ENCODE peak calls at places on chromosomes 6 and 20, in six cellular contexts. D is testis, A is IMR-90, U is uterus, W is tibial nerve, K is ovary. R is an unnamed sample.

GRCh38 chr6:48087448-48087847 is 23.5 kb downstream of the PTCHD4 start:
- DNase-seq in D (no peak), A (peak), U (no peak), W (no peak), K (no peak), R (peak)

GRCh38 chr20:32493356-32493755 is 91.8 kb downstream of the NOL4L start:
- DNase-seq in D (no peak), A (no peak), U (no peak), W (no peak), K (no peak), R (no peak)

GRCh38 chr6:145629478-145629877 is 105.8 kb downstream of the EPM2A start:
- DNase-seq in D (no peak), A (no peak), U (no peak), W (no peak), K (no peak), R (no peak)

GRCh38 chr6:15922510-15923307 is 206.2 kb upstream of the MYLIP start:
- DNase-seq in D (no peak), A (no peak), U (peak), W (no peak), K (no peak), R (no peak)

GRCh38 chr20:18984238-18985200 is 170.9 kb downstream of the SCP2D1 start:
- DNase-seq in D (peak), A (no peak), U (peak), W (no peak), K (peak), R (no peak)

GRCh38 chr20:1871807-1872455 is 23.3 kb upstream of the SIRPA start:
- DNase-seq in D (no peak), A (no peak), U (no peak), W (no peak), K (no peak), R (no peak)

GRCh38 chr6:148972481-148972880 is 225.7 kb downstream of the UST start:
- DNase-seq in D (peak), A (no peak), U (no peak), W (no peak), K (peak), R (no peak)

GRCh38 chr6:26552205-26552604 is 14.0 kb downstream of the HMGN4 start:
- DNase-seq in D (no peak), A (no peak), U (no peak), W (no peak), K (no peak), R (no peak)

GRCh38 chr6:134316733-134317431 is 1.0 kb downstream of the SGK1 start:
- DNase-seq in D (peak), A (no peak), U (no peak), W (no peak), K (no peak), R (peak)

GRCh38 chr6:15268130-15268908 is 22.4 kb downstream of the JARID2 start:
- DNase-seq in D (no peak), A (no peak), U (no peak), W (no peak), K (no peak), R (peak)

GRCh38 chr6:170405311-170405975 is 98.9 kb downstream of the FAM120B start:
- DNase-seq in D (no peak), A (peak), U (no peak), W (no peak), K (no peak), R (no peak)

DNA sequence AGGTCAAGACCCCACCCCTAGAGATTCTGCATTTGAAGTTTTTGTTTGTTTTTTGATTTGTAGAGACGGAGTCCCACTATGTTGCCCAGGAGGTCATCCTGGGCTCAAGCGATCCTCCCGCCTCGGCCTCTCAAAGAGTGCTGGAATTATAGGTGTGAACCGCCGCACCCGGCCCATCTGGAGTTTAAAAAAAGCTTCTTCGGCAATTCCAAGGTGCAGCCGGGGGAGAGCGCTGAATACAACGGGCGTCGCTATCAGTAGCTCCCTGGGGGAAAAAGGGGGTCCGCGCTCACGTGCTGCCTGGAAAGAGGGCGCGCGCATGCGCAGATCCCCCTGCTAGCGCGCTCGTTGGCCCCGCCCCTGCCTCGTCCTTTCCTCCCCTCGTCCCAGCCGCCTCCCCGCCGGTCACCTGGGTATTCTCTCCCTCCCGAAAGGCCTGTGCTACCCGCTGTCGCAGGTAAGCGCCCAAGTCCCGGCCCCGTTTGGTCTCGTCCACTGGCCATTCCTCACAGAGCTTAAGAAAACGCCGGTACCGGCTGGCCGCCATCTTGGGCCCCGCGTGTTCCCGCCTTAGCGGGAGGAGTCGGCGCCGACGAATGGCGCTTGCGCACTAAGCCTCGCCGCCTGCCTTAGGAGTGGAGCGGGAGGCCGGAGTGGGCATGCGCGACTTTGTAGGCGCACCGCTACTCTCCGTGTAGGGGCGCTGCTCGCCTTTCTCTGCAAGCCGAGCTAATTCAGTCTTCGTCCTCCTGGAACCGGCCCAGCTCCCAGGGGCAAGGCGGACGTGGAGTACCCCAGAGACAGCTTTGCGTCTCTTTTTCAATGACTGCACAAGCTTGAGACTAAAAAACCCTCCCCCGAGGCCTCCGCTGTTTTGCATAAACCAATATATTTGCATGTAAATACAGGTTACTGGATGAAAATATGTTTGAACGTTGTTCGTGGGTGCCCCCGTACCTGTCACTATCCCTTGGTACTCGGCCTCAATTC is at the start of gene UQCC2:
- DNase-seq in D (peak), A (peak), U (peak), W (peak), K (peak), R (peak)
- TF ChIP-seq POLR2A in D (no peak), A (peak), U (peak), W (peak), K (peak), R (peak)

GRCh38 chr6:106005954-106006353 is 80.2 kb upstream of the PRDM1 start:
- DNase-seq in D (no peak), A (peak), U (no peak), W (no peak), K (no peak), R (no peak)
- TF ChIP-seq POLR2A in D (no peak), A (no peak), U (no peak), W (no peak), K (no peak), R (no peak)

DNA sequence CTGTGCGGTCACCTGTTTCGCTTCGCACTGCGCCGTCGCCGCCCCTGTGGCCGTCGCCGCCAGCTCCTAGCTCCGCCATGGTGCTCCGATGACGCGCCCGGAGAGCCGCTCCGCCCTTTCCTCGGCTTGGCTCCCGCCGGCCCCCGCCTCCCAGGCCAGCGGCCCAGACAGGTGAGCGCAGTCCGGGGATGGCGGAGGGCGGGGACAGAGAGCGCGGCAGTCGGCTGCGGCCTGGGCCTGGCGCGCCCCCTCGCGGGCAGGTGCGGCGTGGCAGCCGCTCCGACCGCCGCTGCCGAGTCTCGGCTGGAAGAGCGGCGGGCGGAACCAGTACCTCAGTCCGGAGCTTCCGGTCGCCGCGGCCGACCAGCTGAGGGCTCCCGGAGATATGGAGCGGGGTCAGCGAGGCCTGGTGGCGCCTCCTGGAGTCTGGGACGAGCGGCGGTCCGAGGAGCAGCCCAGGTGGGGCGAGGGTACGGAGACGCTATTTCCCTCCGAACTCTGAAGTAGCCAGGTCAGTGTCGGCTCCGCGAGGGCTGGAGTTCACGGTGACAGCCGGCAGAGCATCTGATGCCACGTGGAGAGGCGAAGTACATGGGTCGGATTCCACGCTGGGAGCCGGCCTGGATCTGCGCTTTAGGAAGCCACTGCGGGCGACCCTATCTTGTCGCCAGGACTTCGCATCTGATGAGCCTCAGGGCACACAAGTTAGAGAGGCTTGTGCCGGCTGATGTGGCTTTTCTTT is at the start of gene MAP7:
- DNase-seq in D (peak), A (peak), U (peak), W (no peak), K (peak), R (peak)
- TF ChIP-seq POLR2A in D (no peak), A (no peak), U (no peak), W (no peak), K (no peak), R (no peak)

GRCh38 chr20:17969276-17969883 is 562 bp downstream of the MGME1 start:
- DNase-seq in D (peak), A (no peak), U (no peak), W (no peak), K (no peak), R (peak)
- TF ChIP-seq POLR2A in D (no peak), A (no peak), U (no peak), W (no peak), K (no peak), R (no peak)

R was measured in erythroblast.